ENCODE peak calls at places on chromosome 12, in six cellular contexts. H is activated CD4-positive, alpha-beta T cell treated with anti-CD3 and anti-CD28 coated beads, Interleukin-2, amount 10 ng/mL, durations not matched to agents 7 days and 5 days; X is SHP77; A is cardiac fibroblast; W is substantia nigra; P is nephron progenitor cell. I is an unnamed sample.

GRCh38 chr12:59873136-59873535 is 277.3 kb downstream of the SLC16A7 start:
- DNase-seq in W (no peak), H (no peak), X (no peak), A (no peak), P (no peak), I (no peak)

GRCh38 chr12:100672075-100672592 is 98.7 kb downstream of the GAS2L3 start:
- DNase-seq in W (no peak), H (peak; percentile 18), X (no peak), P (peak; percentile 54), A (no peak), I (no peak)

GRCh38 chr12:89073027-89073398 is 279.3 kb downstream of the DUSP6 start:
- DNase-seq in H (no peak), X (no peak), W (no peak), A (peak; percentile 64), P (no peak), I (no peak)

GRCh38 chr12:91940322-91940721 is 205.3 kb downstream of the BTG1 start:
- DNase-seq in A (no peak), H (no peak), W (no peak), P (no peak), X (no peak), I (no peak)

GRCh38 chr12:75275702-75276101 is 54.4 kb downstream of the CAPS2 start:
- DNase-seq in H (no peak), P (no peak), A (no peak), W (no peak), X (no peak), I (no peak)

GRCh38 chr12:113854385-113855136 is 111.6 kb downstream of the RBM19 start:
- DNase-seq in X (no peak), P (no peak), W (no peak), A (no peak), H (no peak), I (no peak)

GRCh38 chr12:45315462-45315861 is 99.6 kb downstream of the ANO6 start:
- DNase-seq in A (no peak), P (no peak), X (no peak), H (no peak), W (no peak), I (no peak)

GRCh38 chr12:124517260-124518050 is 50.0 kb downstream of the NCOR2 start:
- DNase-seq in A (peak; percentile 74), X (peak; percentile 84), H (no peak), P (no peak), W (peak; percentile 43), I (peak; percentile 69)

GRCh38 chr12:131454418-131455217 is 256.3 kb upstream of the SFSWAP start:
- DNase-seq in A (peak; percentile 5), X (peak; percentile 70), H (peak; percentile 51), W (no peak), P (peak; percentile 75), I (no peak)

I was measured in mesothelial cell of epicardium.